ENCODE peak calls at places on chromosomes 12 and 14, in four cellular contexts. F is stimulated activated CD8-positive, alpha-beta memory T cell treated with anti-CD3 and anti-CD28 coated beads, Interleukin-2, amount 100 ng/mL, for 1 hour; N is type B pancreatic cell; B is NCI-H1436 treated with DMSO at 0.1 percent for 48 hours. H is an unnamed sample.

GRCh38 chr14:90820958-90821357 is 4.7 kb upstream of the TTC7B start:
- DNase-seq in F (peak), N (no peak), B (no peak), H (peak)

GRCh38 chr12:132904718-132905328 is 17.4 kb upstream of the CHFR start:
- DNase-seq in F (peak), N (peak), B (no peak), H (peak)

GRCh38 chr14:53955234-53955556 is 1.4 kb downstream of the BMP4 start:
- DNase-seq in F (no peak), N (no peak), B (no peak), H (no peak)

GRCh38 chr14:69242311-69243224 is 17.4 kb upstream of the GALNT16 start:
- DNase-seq in F (peak), N (no peak), B (no peak), H (peak)

GRCh38 chr12:50387972-50388478 is 8.4 kb downstream of the FAM186A start:
- DNase-seq in F (no peak), N (no peak), B (no peak), H (no peak)

GRCh38 chr12:54529581-54529980 is 19.8 kb upstream of the PDE1B start:
- DNase-seq in F (no peak), N (no peak), B (no peak), H (no peak)

GRCh38 chr14:44453433-44454171 is 53.5 kb downstream of the FSCB start:
- DNase-seq in F (no peak), N (no peak), B (no peak), H (no peak)

GRCh38 chr12:118749656-118750055 is 231.7 kb upstream of the SRRM4 start:
- DNase-seq in F (no peak), N (no peak), B (no peak), H (no peak)

GRCh38 chr14:101066826-101067508 is 163.4 kb upstream of the RTL1 start:
- DNase-seq in F (no peak), N (peak), B (no peak), H (no peak)

GRCh38 chr14:76257842-76258397 is 106.2 kb downstream of the GPATCH2L start:
- DNase-seq in F (no peak), N (no peak), B (no peak), H (no peak)